ENCODE peak calls at places on chromosome 14, in five cellular contexts. J, Z, G, O and E are unnamed samples. For H3K4me1, the result is how much of the 10 kb centered on the place peaks cover.

GRCh38 chr14:77301103-77301502 is 19.6 kb downstream of the POMT2 start:
- DNase-seq in J (peak), Z (peak), G (peak), O (peak), E (no peak)

GRCh38 chr14:24362241-24362960 is 5.6 kb upstream of the NFATC4 start:
- DNase-seq in J (no peak), Z (no peak), G (no peak), O (no peak), E (no peak)

GRCh38 chr14:76434220-76434619 is 58.3 kb downstream of the ESRRB start:
- DNase-seq in J (no peak), Z (no peak), G (no peak), O (no peak), E (no peak)

GRCh38 chr14:97624985-97625384 is 827.8 kb downstream of the VRK1 start:
- DNase-seq in J (no peak), Z (no peak), G (no peak), O (no peak), E (no peak)

GRCh38 chr14:62886461-62886860 is 158.8 kb downstream of the KCNH5 start:
- DNase-seq in J (no peak), Z (no peak), G (no peak), O (no peak), E (no peak)

GRCh38 chr14:43003845-43004244 is 1397.2 kb downstream of the LRFN5 start:
- DNase-seq in J (no peak), Z (peak), G (no peak), O (no peak), E (no peak)

GRCh38 chr14:53126705-53127104 is 26.4 kb downstream of the DDHD1 start:
- DNase-seq in J (no peak), Z (no peak), G (no peak), O (no peak), E (no peak)

GRCh38 chr14:61188196-61188595 is 92.9 kb downstream of the TMEM30B start:
- DNase-seq in J (no peak), Z (no peak), G (no peak), O (no peak), E (no peak)

GRCh38 chr14:95480109-95480886 is 36.2 kb downstream of the SYNE3 start:
- DNase-seq in J (no peak), Z (no peak), G (no peak), O (no peak), E (no peak)

GRCh38 chr14:99065551-99065950 is 206.4 kb downstream of the BCL11B start:
- DNase-seq in J (no peak), Z (no peak), G (no peak), O (no peak), E (no peak)

GRCh38 chr14:101716077-101716950 is 45.2 kb upstream of the PPP2R5C start:
- DNase-seq in J (peak), Z (no peak), G (no peak), O (no peak), E (no peak)

GRCh38 chr14:102592969-102593840 is 756 bp downstream of the RCOR1 start:
- DNase-seq in J (peak), Z (no peak), G (peak), O (no peak), E (no peak)

GRCh38 chr14:100487304-100487703 is 99.9 kb downstream of the BEGAIN start:
- DNase-seq in J (no peak), Z (no peak), G (no peak), O (no peak), E (no peak)

GRCh38 chr14:100488057-100488456 is 99.2 kb downstream of the BEGAIN start:
- DNase-seq in J (no peak), Z (no peak), G (no peak), O (no peak), E (no peak)

GRCh38 chr14:100490252-100490651 is 97.0 kb downstream of the BEGAIN start:
- DNase-seq in J (no peak), Z (no peak), G (peak), O (no peak), E (no peak)

GRCh38 chr14:100486025-100486828 is 101.0 kb downstream of the BEGAIN start:
- DNase-seq in J (peak), Z (peak), G (peak), O (peak), E (peak)

DNA sequence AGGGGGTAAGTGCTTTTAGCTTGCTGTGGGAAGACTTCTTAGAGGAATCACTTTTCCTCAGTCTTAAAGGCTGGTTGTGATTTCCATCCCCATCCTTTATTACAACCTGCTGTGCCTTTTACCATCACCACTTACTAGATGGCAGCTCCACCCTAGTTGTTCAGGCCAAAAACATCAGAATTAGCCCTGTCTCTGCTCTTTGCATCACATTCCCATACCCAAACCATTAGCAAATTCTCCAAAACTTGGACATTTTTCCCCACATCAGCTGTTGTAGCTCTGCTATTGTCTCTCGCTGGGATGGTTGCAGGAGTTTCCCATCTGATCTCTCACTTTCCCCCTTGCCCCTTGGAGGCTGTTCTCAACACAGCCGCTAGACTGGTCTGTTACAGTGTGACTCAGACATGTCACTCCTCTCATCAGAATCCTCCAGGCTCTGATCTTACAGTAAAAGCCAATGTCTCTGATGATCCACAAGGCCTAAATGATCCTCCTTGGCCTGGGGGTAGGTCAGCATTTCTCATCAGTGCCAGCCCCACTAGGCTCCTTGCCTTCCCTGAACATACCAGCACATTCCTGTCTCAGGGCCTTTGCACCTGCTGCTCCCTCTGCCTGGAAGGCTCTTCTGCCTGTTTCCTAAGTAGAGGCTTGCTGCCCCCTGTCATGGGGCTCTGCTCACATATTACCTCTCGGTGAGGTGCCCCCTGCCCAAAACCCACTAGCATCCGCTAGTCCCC is 102.5 kb downstream of the BEGAIN start:
- DNase-seq in J (no peak), Z (no peak), G (no peak), O (no peak), E (no peak)
- H3K4me1 ChIP-seq in J (under half), Z (under half), G (half or more), O (under half), E (under half)

GRCh38 chr14:68729556-68729955 is 63.3 kb downstream of the ZFP36L1 start:
- DNase-seq in J (no peak), Z (no peak), G (no peak), O (no peak), E (no peak)
- TF ChIP-seq CHD2 in J (no peak), Z (no peak), G (no peak), O (no peak), E (no peak)

GRCh38 chr14:92122351-92122677 is 545 bp downstream of the CPSF2 start:
- DNase-seq in J (peak), Z (peak), G (no peak), O (no peak), E (no peak)

GRCh38 chr14:92121207-92121669 is 268 bp downstream of the NDUFB1 start:
- DNase-seq in J (no peak), Z (peak), G (no peak), O (no peak), E (no peak)

GRCh38 chr14:92121670-92122350 is at the start of the genes CPSF2 and NDUFB1:
- DNase-seq in J (peak), Z (peak), G (peak), O (no peak), E (peak)

GRCh38 chr14:92122761-92123160 is 992 bp downstream of the CPSF2 start:
- DNase-seq in J (no peak), Z (no peak), G (no peak), O (no peak), E (no peak)
- H3K9ac ChIP-seq in J (peak), Z (peak), G (peak), O (peak), E (peak)

GRCh38 chr14:75067212-75067611 is 2.2 kb upstream of the ZC2HC1C start:
- DNase-seq in J (no peak), Z (no peak), G (no peak), O (no peak), E (no peak)
- H3K4me1 ChIP-seq in J (under half), Z (half or more), G (under half), O (under half), E (under half)

DNA sequence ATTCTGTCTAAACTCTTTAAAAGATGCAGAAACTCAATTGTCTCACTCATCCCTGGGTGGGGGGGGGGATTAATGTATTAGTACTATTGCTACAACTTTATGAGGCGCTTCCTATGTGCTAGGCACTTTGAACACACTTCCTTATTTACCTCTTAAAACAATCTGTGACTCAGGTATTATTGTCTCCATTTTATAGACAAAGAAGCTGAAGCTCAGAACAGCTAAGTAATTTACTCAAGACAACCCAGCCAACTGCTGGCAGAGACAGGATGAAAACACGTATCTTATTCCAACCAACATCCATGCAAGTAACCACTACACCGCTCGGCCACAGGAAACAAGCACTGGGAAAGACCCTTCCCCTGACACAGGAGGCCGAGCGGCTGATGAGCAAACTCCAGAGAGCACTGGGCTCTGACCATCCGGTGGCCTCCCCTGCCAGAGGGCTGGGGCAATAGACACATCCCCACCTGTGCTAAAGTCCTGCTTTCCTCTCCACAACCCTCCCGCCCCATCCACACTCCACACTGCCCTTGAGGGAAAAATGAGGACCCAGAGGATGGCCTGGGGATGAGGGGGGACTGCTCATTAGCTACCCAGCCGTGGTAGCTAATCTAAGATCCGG is 244.2 kb downstream of the DPF3 start:
- DNase-seq in J (no peak), Z (no peak), G (no peak), O (no peak), E (no peak)
- TF ChIP-seq CHD2 in J (no peak), Z (no peak), G (no peak), O (no peak), E (no peak)

DNA sequence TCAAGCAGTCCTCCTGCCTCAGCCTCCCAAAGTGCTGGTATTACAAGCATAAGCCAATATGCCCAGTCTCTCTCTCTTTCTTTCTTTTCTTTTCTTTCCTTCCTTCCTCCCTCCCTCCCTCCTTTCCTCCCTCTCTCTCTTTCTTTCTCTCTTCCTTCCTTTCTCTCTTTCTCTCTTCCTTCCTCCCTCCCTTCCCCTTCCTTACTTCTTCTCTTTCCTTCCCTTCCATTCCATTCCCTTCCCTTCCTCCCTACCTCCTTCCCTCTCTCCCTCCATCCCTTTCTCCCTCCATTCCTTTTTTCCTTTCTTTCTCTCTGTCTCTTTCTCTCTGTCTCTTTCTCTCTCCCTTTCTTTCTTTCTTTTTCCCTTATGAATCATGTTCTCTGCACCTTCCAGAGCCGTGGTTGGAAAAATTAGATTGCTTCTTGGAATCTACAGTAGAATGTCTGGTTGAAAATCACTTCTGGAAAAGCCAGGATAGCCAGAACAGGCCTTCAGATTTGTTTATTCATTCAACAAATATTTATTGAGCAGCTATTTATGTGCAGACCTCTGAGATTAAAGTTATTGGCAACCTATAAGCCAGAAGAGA is 68.4 kb upstream of the ARHGAP5 start:
- DNase-seq in J (no peak), Z (no peak), G (no peak), O (no peak), E (no peak)
- H3K9ac ChIP-seq in J (no peak), Z (no peak), G (no peak), O (no peak), E (no peak)

GRCh38 chr14:72525087-72525909 is 368.6 kb downstream of the DPF3 start:
- DNase-seq in J (no peak), Z (no peak), G (no peak), O (no peak), E (no peak)
- H3K4me1 ChIP-seq in J (under half), Z (under half), G (under half), O (under half), E (under half)

GRCh38 chr14:64715628-64716412 is 11.6 kb downstream of the PLEKHG3 start:
- DNase-seq in J (no peak), Z (no peak), G (no peak), O (no peak), E (no peak)
- TF ChIP-seq CHD2 in J (no peak), Z (no peak), G (no peak), O (no peak), E (no peak)

DNA sequence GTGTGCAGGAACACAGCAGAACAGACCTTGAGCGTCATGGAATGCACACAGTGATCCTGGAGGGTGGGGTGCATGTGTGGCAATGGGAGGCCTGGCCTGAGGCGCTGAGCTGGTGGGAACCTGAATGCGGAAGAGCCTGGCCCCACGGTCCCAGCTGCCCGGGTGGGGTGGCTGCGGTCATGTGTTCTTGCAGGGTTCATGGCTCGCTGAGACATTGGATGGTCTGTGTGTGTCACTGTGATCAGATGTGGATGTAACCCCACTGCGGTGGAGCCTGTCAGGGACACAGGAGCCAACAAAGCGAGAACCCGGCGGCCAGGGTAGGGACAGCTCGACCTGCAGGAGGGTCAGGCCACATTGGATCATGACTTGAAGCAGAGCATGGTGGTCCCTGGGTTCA is 23.2 kb downstream of the MTA1 start:
- DNase-seq in J (no peak), Z (no peak), G (no peak), O (no peak), E (no peak)
- H3K9ac ChIP-seq in J (no peak), Z (no peak), G (no peak), O (no peak), E (no peak)